ENCODE peak calls at places on chromosome 2, in four cellular contexts. One of them, this sample, is unnamed.

GRCh38 chr2:111162718-111163331 is 42.1 kb downstream of the BCL2L11 start:
- DNase-seq in endothelial cell: peak
- DNase-seq in RWPE1: no peak
- DNase-seq in GM12865: peak
- DNase-seq in this sample: no peak

GRCh38 chr2:175684466-175684865 is 317.6 kb downstream of the LNPK start:
- DNase-seq in RWPE1: peak
- DNase-seq in endothelial cell: no peak
- DNase-seq in GM12865: no peak
- DNase-seq in this sample: no peak

GRCh38 chr2:240435955-240436625 is 627 bp downstream of the GPC1 start:
- DNase-seq in RWPE1: no peak
- DNase-seq in GM12865: no peak
- DNase-seq in endothelial cell: no peak
- DNase-seq in this sample: peak

GRCh38 chr2:234555616-234556249 is 58.9 kb upstream of the ARL4C start:
- DNase-seq in RWPE1: no peak
- DNase-seq in endothelial cell: no peak
- DNase-seq in GM12865: peak
- DNase-seq in this sample: no peak

GRCh38 chr2:23417310-23417709 is 32.3 kb downstream of the KLHL29 start:
- DNase-seq in RWPE1: no peak
- DNase-seq in GM12865: no peak
- DNase-seq in endothelial cell: no peak
- DNase-seq in this sample: no peak

GRCh38 chr2:56185582-56186046 is 1.8 kb downstream of the CCDC85A start:
- DNase-seq in GM12865: no peak
- DNase-seq in endothelial cell: peak
- DNase-seq in RWPE1: no peak
- DNase-seq in this sample: peak

GRCh38 chr2:136110528-136110927 is 7.4 kb downstream of the CXCR4 start:
- DNase-seq in GM12865: no peak
- DNase-seq in RWPE1: no peak
- DNase-seq in endothelial cell: no peak
- DNase-seq in this sample: no peak

GRCh38 chr2:1543776-1544477 is 130.7 kb downstream of the TPO start:
- DNase-seq in GM12865: no peak
- DNase-seq in endothelial cell: no peak
- DNase-seq in RWPE1: no peak
- DNase-seq in this sample: no peak

GRCh38 chr2:64669288-64669687 is 15.6 kb upstream of the SERTAD2 start:
- DNase-seq in RWPE1: no peak
- DNase-seq in endothelial cell: no peak
- DNase-seq in GM12865: no peak
- DNase-seq in this sample: no peak

GRCh38 chr2:191724015-191724414 is 46.1 kb downstream of the NABP1 start:
- DNase-seq in endothelial cell: no peak
- DNase-seq in GM12865: peak
- DNase-seq in RWPE1: no peak
- DNase-seq in this sample: no peak

GRCh38 chr2:217877866-217878265 is 124.9 kb downstream of the TNS1 start:
- DNase-seq in endothelial cell: no peak
- DNase-seq in RWPE1: no peak
- DNase-seq in GM12865: no peak
- DNase-seq in this sample: no peak

GRCh38 chr2:217876253-217876570 is 126.6 kb downstream of the TNS1 start:
- DNase-seq in GM12865: no peak
- DNase-seq in endothelial cell: no peak
- DNase-seq in RWPE1: no peak
- DNase-seq in this sample: no peak

GRCh38 chr2:217880891-217881290 is 121.9 kb downstream of the TNS1 start:
- DNase-seq in RWPE1: no peak
- DNase-seq in endothelial cell: no peak
- DNase-seq in GM12865: no peak
- DNase-seq in this sample: peak

GRCh38 chr2:217878865-217879595 is 123.8 kb downstream of the TNS1 start:
- DNase-seq in GM12865: no peak
- DNase-seq in endothelial cell: no peak
- DNase-seq in RWPE1: no peak
- DNase-seq in this sample: no peak

DNA sequence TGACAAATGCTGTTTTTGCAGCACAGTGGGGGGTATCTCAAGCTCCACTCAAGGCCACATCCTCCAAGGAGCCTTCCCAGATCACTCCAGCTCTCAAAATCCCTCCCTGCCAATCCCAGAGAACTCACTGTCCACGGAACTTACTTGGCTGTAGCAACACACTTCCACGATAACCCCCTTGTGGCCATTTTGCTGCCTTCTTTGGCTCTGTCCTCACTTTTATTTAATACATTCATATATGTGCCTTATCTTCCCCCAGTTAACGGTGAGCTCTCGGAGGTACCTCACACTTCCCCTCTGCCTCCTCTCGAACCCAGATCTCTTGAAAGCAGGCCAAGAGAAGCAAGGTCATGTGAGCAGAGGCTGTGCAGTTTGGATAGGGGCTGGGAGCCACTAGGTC is 122.3 kb downstream of the TNS1 start:
- DNase-seq in endothelial cell: no peak
- DNase-seq in GM12865: no peak
- DNase-seq in RWPE1: no peak
- DNase-seq in this sample: no peak
- TF ChIP-seq CTCF in endothelial cell: no peak
- TF ChIP-seq CTCF in GM12865: no peak
- TF ChIP-seq CTCF in RWPE1: no peak
- TF ChIP-seq CTCF in this sample: no peak

GRCh38 chr2:37653805-37654378 is 17.6 kb downstream of the CDC42EP3 start:
- DNase-seq in RWPE1: peak
- DNase-seq in endothelial cell: peak
- DNase-seq in GM12865: peak
- DNase-seq in this sample: peak
- TF ChIP-seq CTCF in RWPE1: no peak
- TF ChIP-seq CTCF in endothelial cell: no peak
- TF ChIP-seq CTCF in GM12865: no peak
- TF ChIP-seq CTCF in this sample: no peak

DNA sequence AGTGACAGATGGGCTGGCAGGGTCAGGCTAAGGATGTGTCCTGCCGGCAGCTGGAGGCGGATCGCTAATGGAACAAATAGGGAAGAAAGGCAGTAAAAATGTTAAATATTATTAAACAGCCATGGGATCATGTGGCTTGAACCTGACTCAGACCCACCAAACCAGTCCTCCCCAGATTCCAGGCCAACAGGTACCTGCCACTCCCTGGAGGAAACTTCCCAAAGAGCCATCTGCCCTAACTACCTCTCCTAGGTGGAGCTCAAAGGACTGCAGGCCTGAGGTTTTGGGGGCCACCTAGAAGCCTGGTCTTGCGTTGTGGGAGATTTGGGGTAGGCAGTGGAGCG is 34.3 kb downstream of the CIB4 start:
- DNase-seq in RWPE1: peak
- DNase-seq in GM12865: no peak
- DNase-seq in endothelial cell: peak
- DNase-seq in this sample: no peak
- TF ChIP-seq CTCF in RWPE1: no peak
- TF ChIP-seq CTCF in GM12865: no peak
- TF ChIP-seq CTCF in endothelial cell: no peak
- TF ChIP-seq CTCF in this sample: no peak

DNA sequence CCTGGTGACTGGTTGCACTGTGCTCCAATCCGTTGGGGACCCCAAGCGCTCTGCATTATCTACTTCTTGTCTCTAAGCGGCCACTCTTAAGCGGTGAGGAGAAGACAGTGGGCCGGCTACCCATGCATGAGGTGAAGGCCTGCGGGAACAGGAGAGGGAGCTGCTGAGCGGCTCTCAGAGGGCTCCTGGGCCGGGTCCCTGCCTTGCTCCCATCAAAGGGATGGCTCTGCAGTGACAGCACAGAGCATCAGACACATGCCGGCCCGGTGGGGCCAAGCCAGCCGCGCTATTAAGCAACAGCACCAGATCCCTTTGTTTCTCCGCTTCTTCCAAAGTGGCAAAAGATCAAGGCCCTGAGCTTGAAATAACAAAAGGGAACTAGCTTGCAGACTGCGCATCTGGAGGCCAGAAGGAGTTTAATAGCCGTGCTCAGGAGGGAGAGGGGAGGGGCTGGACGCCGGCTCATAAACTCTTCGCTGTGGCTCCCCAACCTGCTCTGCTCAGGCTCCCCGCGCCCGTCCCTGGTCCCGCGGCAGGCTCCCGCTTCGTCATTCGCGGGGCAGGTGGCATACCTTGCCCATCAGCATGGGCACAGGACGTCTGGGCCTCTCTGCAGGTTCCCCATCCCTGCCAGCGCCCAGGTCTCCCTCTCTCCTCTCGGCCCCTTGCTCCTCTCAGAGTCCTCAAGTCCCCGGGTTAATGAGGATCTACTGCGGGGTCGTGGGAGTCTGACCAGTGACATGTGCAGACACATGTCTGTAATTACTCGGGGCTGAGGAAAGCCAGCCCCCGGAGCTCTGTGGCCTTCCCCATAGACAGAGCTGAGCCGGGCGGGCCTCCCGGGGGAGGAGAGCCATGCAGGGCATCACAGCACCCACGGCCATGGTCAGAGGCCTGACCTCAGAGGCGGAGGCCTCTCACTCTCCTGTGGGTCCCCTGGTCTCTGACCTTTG is 96.7 kb downstream of the ASB1 start:
- DNase-seq in GM12865: no peak
- DNase-seq in endothelial cell: peak
- DNase-seq in RWPE1: no peak
- DNase-seq in this sample: no peak
- TF ChIP-seq CTCF in GM12865: no peak
- TF ChIP-seq CTCF in endothelial cell: no peak
- TF ChIP-seq CTCF in RWPE1: no peak
- TF ChIP-seq CTCF in this sample: peak

GRCh38 chr2:96536445-96537065 is at the start of gene ARID5A:
- DNase-seq in RWPE1: peak
- DNase-seq in endothelial cell: peak
- DNase-seq in GM12865: peak
- DNase-seq in this sample: peak
- TF ChIP-seq CTCF in RWPE1: no peak
- TF ChIP-seq CTCF in endothelial cell: peak
- TF ChIP-seq CTCF in GM12865: no peak
- TF ChIP-seq CTCF in this sample: peak